ENCODE peak calls at places on chromosome 17, in five cellular contexts. X is activated CD8-positive, alpha-beta T cell treated with anti-CD3 and anti-CD28 coated beads, Interleukin-2, amount 10 ng/mL, durations not matched to agents 7 days and 5 days; I is Panc1; D is activated CD4-positive, CD25-positive, alpha-beta regulatory T cell treated with anti-CD3 and anti-CD28 coated beads, Interleukin-2, amount 50 U/mL, for 24 hours; J is GM23338. R is an unnamed sample.
A peak's percentile ranks its signal among the peaks of the same experiment; 100 is the strongest.

GRCh38 chr17:29555840-29556239 is 11.0 kb downstream of the ABHD15 start:
- ATAC-seq in J (no peak), D (no peak), X (no peak), I (no peak), R (peak; percentile 13)

GRCh38 chr17:42174126-42174783 is 6.7 kb downstream of the KCNH4 start:
- ATAC-seq in J (no peak), X (no peak), I (no peak), D (no peak), R (no peak)

GRCh38 chr17:32222621-32223020 is 43.0 kb upstream of the RHBDL3 start:
- ATAC-seq in D (no peak), X (no peak), J (peak; percentile 46), I (no peak), R (peak; percentile 35)

GRCh38 chr17:4220655-4221054 is 43.1 kb downstream of the ANKFY1 start:
- ATAC-seq in I (no peak), D (no peak), X (no peak), J (no peak), R (peak; percentile 45)

GRCh38 chr17:56257075-56257474 is 103.8 kb downstream of the ANKFN1 start:
- ATAC-seq in I (no peak), J (no peak), X (no peak), D (no peak), R (no peak)

GRCh38 chr17:66630828-66631472 is 204.0 kb upstream of the CACNG5 start:
- ATAC-seq in D (no peak), J (no peak), I (no peak), X (no peak), R (no peak)

GRCh38 chr17:66359351-66359750 is 56.9 kb downstream of the PRKCA start:
- ATAC-seq in D (no peak), X (no peak), J (no peak), I (no peak), R (no peak)

GRCh38 chr17:36675250-36675649 is 73.9 kb downstream of the MRM1 start:
- ATAC-seq in J (no peak), D (no peak), I (no peak), X (peak; percentile 65), R (no peak)

GRCh38 chr17:82003411-82004381 is 19.0 kb downstream of the CENPX start:
- ATAC-seq in D (peak; percentile 82), J (peak; percentile 19), X (no peak), I (peak; percentile 88), R (peak; percentile 87)

GRCh38 chr17:45292696-45293412 is 24.0 kb downstream of the MAP3K14 start:
- ATAC-seq in D (no peak), J (no peak), X (no peak), I (peak; percentile 6), R (no peak)

GRCh38 chr17:9890124-9890523 is 14.9 kb downstream of the RCVRN start:
- ATAC-seq in I (no peak), D (no peak), J (peak; percentile 100), X (peak; percentile 51), R (no peak)

GRCh38 chr17:62052765-62053338 is 12.2 kb downstream of the MED13 start:
- ATAC-seq in J (no peak), X (no peak), I (no peak), D (no peak), R (no peak)

R was measured in SK-N-SH treated with all-trans-retinoic acid at 6 μM for 48 hours.